ENCODE peak calls at places on chromosomes 6 and 20, in seven cellular contexts. M is pancreas, Q is tibial artery, N is sigmoid colon, B is left lung, L is BE2C, E is kidney epithelial cell. G is an unnamed sample.

GRCh38 chr6:63263456-63263855 is 52.2 kb downstream of the FKBP1C start:
- DNase-seq in M (no peak), E (peak), B (no peak), N (no peak), Q (no peak), L (no peak), G (no peak)

GRCh38 chr6:56749632-56750151 is 107.0 kb upstream of the DST start:
- DNase-seq in B (no peak), E (peak), L (no peak), Q (no peak), N (no peak), M (no peak), G (peak)

GRCh38 chr6:34238507-34239239 is 2.0 kb downstream of the HMGA1 start:
- DNase-seq in B (no peak), L (no peak), E (no peak), M (no peak), N (peak), Q (peak), G (no peak)

GRCh38 chr6:53246924-53247323 is 98.3 kb upstream of the GCM1 start:
- DNase-seq in N (no peak), M (no peak), L (no peak), B (no peak), E (no peak), Q (no peak), G (no peak)

GRCh38 chr20:1816384-1817381 is 78.5 kb upstream of the SIRPA start:
- DNase-seq in E (no peak), M (no peak), B (peak), Q (peak), L (no peak), N (no peak), G (no peak)

GRCh38 chr6:163900570-163900969 is 486.1 kb downstream of the QKI start:
- DNase-seq in Q (no peak), E (peak), L (no peak), M (no peak), N (no peak), B (no peak), G (peak)

GRCh38 chr20:2771631-2772080 is 28.8 kb downstream of the CPXM1 start:
- DNase-seq in L (no peak), E (no peak), M (no peak), Q (no peak), N (no peak), B (no peak), G (no peak)

GRCh38 chr20:5552154-5552553 is 198.0 kb upstream of the SHLD1 start:
- DNase-seq in B (no peak), N (no peak), Q (no peak), E (no peak), L (no peak), M (no peak), G (no peak)

GRCh38 chr6:93282521-93283031 is 136.8 kb downstream of the EPHA7 start:
- DNase-seq in M (no peak), N (peak), L (no peak), Q (no peak), B (no peak), E (no peak), G (no peak)

GRCh38 chr6:158219229-158219628 is 51.1 kb downstream of the GTF2H5 start:
- DNase-seq in Q (no peak), L (no peak), N (no peak), E (peak), B (peak), M (no peak), G (peak)

GRCh38 chr20:52103469-52103910 is 88.1 kb downstream of the ZFP64 start:
- DNase-seq in E (no peak), M (no peak), L (no peak), B (no peak), N (no peak), Q (no peak), G (peak)

GRCh38 chr6:56424542-56425083 is 177.2 kb upstream of the COL21A1 start:
- DNase-seq in M (no peak), E (no peak), N (no peak), B (no peak), Q (no peak), L (no peak), G (no peak)

GRCh38 chr6:116530436-116530835 is 15.0 kb downstream of the TRAPPC3L start:
- DNase-seq in Q (no peak), E (no peak), M (no peak), N (no peak), B (no peak), L (no peak), G (no peak)

GRCh38 chr6:36546664-36546957 is 668 bp downstream of the STK38 start:
- DNase-seq in L (peak), M (no peak), Q (no peak), N (no peak), E (no peak), B (no peak), G (no peak)

GRCh38 chr6:36546958-36547645 is at the start of gene STK38:
- DNase-seq in N (peak), M (peak), Q (peak), E (peak), L (peak), B (peak), G (peak)

GRCh38 chr6:36548401-36548743 is 1.1 kb upstream of the STK38 start:
- DNase-seq in B (no peak), N (no peak), L (no peak), E (no peak), M (no peak), Q (no peak), G (no peak)

GRCh38 chr6:36545767-36546663 is 1.3 kb downstream of the STK38 start:
- DNase-seq in M (no peak), N (no peak), B (no peak), Q (no peak), E (no peak), L (no peak), G (peak)

DNA sequence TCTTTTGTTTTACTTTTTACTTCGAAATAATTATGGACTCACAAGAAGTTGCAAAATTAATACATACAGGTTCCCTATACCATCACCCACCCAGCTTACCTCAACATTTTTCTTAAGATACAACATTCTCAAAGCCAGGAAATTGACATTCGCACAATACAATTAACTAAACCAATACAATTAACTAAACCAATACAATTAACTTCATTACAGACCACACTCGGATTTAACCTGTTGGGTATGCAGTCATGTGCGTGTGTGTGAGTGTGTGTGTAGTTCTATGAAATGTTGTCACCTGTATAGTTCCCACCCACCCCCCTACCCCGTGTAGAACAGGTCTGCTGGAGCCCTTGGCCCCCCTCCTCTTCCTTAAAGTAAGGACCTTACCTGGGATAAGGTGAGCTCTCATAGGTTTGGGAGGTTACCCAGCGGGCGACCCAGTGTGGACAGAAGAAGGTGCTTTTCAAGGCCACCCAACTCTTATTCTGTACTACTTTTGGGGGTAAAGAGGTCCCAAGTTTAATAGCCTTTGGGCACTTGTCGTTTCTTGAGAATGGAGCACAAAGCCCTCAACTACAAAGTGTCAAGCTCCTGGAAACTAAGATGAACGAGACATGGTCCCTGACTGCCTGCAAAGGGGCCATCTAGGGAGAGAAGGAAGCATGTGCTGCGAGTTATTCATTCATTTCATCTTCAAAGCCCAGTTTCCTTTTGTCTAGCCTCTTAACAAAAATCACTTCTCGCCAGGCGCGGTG is 544 bp upstream of the STK38 start:
- DNase-seq in B (no peak), M (no peak), E (no peak), Q (no peak), L (no peak), N (no peak), G (no peak)
- H3K4me3 ChIP-seq in B (no peak), M (no peak), E (no peak), Q (peak), L (peak), N (peak), G (peak)

GRCh38 chr6:21594427-21595264 is 1.1 kb downstream of the SOX4 start:
- DNase-seq in Q (peak), M (peak), N (peak), B (peak), L (peak), E (no peak), G (peak)
- TF ChIP-seq CTCF in Q (no peak), M (no peak), N (no peak), B (no peak), L (no peak), E (no peak), G (no peak)

DNA sequence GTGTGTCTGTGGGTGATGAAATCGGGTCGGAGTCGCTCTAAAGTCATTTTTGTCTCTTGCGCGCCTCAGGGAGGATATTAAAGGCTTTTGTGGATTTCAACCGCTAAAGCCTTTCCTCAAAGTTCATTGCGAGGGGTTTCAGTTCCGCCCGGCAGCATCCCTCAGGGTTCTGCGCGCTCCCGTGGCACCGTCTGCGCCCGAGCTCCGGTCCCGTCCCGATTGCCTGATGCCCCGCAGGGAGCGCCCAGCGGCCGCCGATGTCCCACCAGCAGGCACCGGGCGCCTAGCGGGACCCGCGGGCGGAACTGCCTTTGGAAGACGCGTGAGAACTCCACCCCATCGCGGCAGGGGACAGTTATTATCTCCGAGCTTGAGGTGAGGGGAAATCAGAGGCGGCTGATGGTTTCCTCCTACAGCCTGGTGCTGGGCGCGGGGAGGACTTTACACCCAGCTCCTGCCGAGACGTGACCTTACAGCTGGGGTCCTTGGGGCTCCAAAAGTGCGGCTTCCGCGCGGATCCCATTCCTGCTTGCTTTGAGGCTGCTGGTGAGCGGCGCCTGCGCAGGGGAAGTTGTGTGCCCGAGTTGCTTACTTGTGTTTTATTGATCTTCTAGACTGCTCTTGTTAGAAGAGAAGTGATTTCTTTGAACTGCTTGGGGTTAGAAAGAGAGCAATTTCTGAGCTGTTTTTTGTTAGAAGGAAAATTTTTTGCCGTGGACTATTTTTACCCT is 27.1 kb downstream of the ULBP1 start:
- DNase-seq in L (no peak), N (no peak), Q (peak), B (no peak), E (no peak), M (peak), G (no peak)
- H3K4me3 ChIP-seq in L (no peak), N (peak), Q (peak), B (no peak), E (peak), M (no peak), G (no peak)

GRCh38 chr6:4008324-4009047 is 70.5 kb downstream of the FAM217A start:
- DNase-seq in L (peak), E (peak), B (no peak), Q (no peak), M (no peak), N (no peak), G (peak)
- TF ChIP-seq CTCF in L (peak), E (peak), B (peak), Q (peak), M (no peak), N (peak), G (peak)

GRCh38 chr6:149854532-149854931 is 9.6 kb downstream of the LRP11 start:
- DNase-seq in E (no peak), Q (no peak), M (no peak), B (no peak), N (no peak), L (no peak), G (no peak)

GRCh38 chr6:149855040-149855654 is 9.0 kb downstream of the LRP11 start:
- DNase-seq in M (no peak), Q (no peak), E (peak), B (peak), L (no peak), N (no peak), G (peak)

GRCh38 chr6:149856256-149856994 is 7.7 kb downstream of the LRP11 start:
- DNase-seq in B (no peak), E (no peak), M (no peak), L (no peak), Q (no peak), N (no peak), G (peak)

GRCh38 chr6:149857541-149857940 is 6.6 kb downstream of the LRP11 start:
- DNase-seq in E (no peak), Q (no peak), N (no peak), B (no peak), M (no peak), L (no peak), G (no peak)

DNA sequence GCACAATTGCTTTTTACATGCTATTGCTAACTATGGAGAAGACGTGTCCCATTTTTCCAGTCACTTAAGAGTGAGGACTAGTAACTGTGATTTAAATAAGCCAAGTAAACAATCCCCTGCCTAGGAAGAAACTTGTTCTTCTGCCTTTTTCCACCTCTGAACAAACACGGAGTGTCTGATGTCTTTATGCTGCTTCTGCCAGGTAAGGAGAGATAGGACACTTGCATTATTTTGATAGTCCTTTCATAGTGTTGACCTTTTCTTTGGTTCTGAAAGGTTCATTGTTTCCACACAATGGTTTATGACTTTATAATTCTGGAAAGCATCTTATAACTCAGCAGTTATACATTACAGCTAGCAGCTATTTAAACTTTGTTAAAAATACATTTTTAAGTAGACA is 8.4 kb downstream of the LRP11 start:
- DNase-seq in N (no peak), M (no peak), L (no peak), B (no peak), Q (no peak), E (no peak), G (peak)
- H3K4me3 ChIP-seq in N (no peak), M (no peak), L (no peak), B (no peak), Q (no peak), E (peak), G (peak)

GRCh38 chr20:38338849-38339520 is 7.3 kb upstream of the LBP start:
- DNase-seq in Q (no peak), B (no peak), L (no peak), M (no peak), N (no peak), E (no peak), G (peak)
- TF ChIP-seq CTCF in Q (peak), B (no peak), L (peak), M (no peak), N (no peak), E (peak), G (peak)

DNA sequence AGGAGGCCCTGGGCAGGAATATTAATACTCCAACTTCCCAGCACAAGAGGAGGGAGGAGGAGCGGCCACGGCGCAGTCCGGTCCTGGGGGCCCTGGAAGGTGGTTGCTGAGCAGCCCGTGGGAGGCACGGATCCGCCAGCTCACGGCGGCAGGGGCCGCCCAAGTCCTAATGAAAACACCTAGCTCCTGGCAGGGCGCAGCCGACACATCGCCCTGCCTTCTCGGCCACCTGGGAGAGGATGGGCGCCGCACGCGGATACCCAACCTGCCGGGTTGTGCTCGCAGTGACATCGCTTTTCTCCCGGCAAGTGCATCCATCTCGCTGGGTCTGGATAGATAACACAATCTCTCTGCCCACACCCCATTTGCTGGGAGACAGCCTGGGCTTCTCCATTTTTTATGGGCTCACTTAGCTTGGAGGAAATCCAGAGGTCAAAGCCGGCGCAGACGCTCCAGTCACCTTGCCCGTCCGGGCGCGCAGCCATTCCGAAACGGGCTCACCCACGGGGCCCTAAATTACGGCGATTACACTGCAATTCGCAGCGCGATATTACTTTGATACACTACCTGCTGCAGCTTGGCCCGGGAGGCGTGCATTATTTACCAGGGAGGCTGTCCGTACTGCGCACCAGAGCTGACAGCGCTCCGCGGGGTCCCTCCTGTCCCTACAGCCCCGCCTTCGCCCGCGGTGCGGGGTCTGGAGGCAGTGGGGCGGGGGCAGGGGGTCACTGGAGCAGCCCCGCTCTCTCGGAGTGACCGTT is 36.2 kb upstream of the CCDC167 start:
- DNase-seq in Q (no peak), E (no peak), M (no peak), N (no peak), B (no peak), L (peak), G (no peak)
- H3K4me3 ChIP-seq in Q (no peak), E (peak), M (no peak), N (peak), B (no peak), L (peak), G (no peak)